ENCODE peak calls at places on chromosome 5, in four cellular contexts. U, C, P and J are unnamed samples.
A peak's percentile ranks its signal among the peaks of the same experiment; 100 is the strongest.

GRCh38 chr5:172420215-172420934 is 34.0 kb downstream of the SH3PXD2B start:
- DNase-seq in U (peak; percentile 90), C (no peak), P (peak; percentile 96), J (peak; percentile 91)

GRCh38 chr5:59640411-59640810 is 253.1 kb downstream of the PDE4D start:
- DNase-seq in U (no peak), C (no peak), P (no peak), J (no peak)

GRCh38 chr5:763998-764781 is 20.3 kb downstream of the ZDHHC11B start:
- DNase-seq in U (no peak), C (no peak), P (no peak), J (no peak)

GRCh38 chr5:178120661-178121357 is 7.5 kb downstream of the N4BP3 start:
- DNase-seq in U (peak; percentile 70), C (peak; percentile 64), P (peak; percentile 33), J (peak; percentile 51)

GRCh38 chr5:57700484-57700883 is 217.9 kb upstream of the ACTBL2 start:
- DNase-seq in U (no peak), C (no peak), P (no peak), J (no peak)

GRCh38 chr5:22488427-22488826 is 364.7 kb downstream of the CDH12 start:
- DNase-seq in U (no peak), C (no peak), P (no peak), J (no peak)

GRCh38 chr5:147645172-147645571 is 135.3 kb upstream of the DPYSL3 start:
- DNase-seq in U (no peak), C (no peak), P (no peak), J (no peak)

GRCh38 chr5:997001-997474 is 11.6 kb upstream of the NKD2 start:
- DNase-seq in U (peak; percentile 46), C (no peak), P (no peak), J (no peak)

GRCh38 chr5:97044057-97044456 is 98.4 kb downstream of the LIX1 start:
- DNase-seq in U (peak; percentile 33), C (no peak), P (no peak), J (no peak)

GRCh38 chr5:58759745-58760144 is 176.9 kb downstream of the RAB3C start:
- DNase-seq in U (no peak), C (no peak), P (no peak), J (no peak)

GRCh38 chr5:76175821-76176403 is 92.7 kb downstream of the SV2C start:
- DNase-seq in U (no peak), C (no peak), P (no peak), J (no peak)

GRCh38 chr5:1347571-1347970 is 2.7 kb upstream of the CLPTM1L start:
- DNase-seq in U (no peak), C (no peak), P (no peak), J (no peak)

GRCh38 chr5:171628344-171628743 is 157.3 kb upstream of the SMIM23 start:
- DNase-seq in U (no peak), C (no peak), P (no peak), J (no peak)

GRCh38 chr5:91053733-91054010 is 329.4 kb downstream of the ARRDC3 start:
- DNase-seq in U (no peak), C (no peak), P (no peak), J (no peak)

GRCh38 chr5:142904421-142904820 is 134.2 kb downstream of the ARHGAP26 start:
- DNase-seq in U (no peak), C (no peak), P (no peak), J (no peak)

GRCh38 chr5:109694451-109694891 is 4.7 kb downstream of the MAN2A1 start:
- DNase-seq in U (no peak), C (no peak), P (no peak), J (no peak)

GRCh38 chr5:113050606-113051391 is 74.2 kb downstream of the DCP2 start:
- DNase-seq in U (no peak), C (no peak), P (peak; percentile 57), J (peak; percentile 62)

GRCh38 chr5:14204785-14205321 is 61.7 kb downstream of the TRIO start:
- DNase-seq in U (peak; percentile 90), C (no peak), P (peak; percentile 61), J (peak; percentile 77)

GRCh38 chr5:88889165-88890069 is 6.4 kb upstream of the MEF2C start:
- DNase-seq in U (no peak), C (no peak), P (no peak), J (no peak)

GRCh38 chr5:134975078-134975715 is 7.5 kb downstream of the CATSPER3 start:
- DNase-seq in U (peak; percentile 15), C (no peak), P (no peak), J (peak; percentile 17)

GRCh38 chr5:125695994-125696679 is 727.1 kb upstream of the GRAMD2B start:
- DNase-seq in U (no peak), C (no peak), P (peak; percentile 55), J (no peak)

GRCh38 chr5:56506586-56506985 is 273.5 kb upstream of the ANKRD55 start:
- DNase-seq in U (peak; percentile 30), C (no peak), P (no peak), J (no peak)

GRCh38 chr5:119951330-119951934 is 322.1 kb downstream of the FAM170A start:
- DNase-seq in U (no peak), C (no peak), P (no peak), J (no peak)

GRCh38 chr5:171647900-171648253 is 137.7 kb upstream of the SMIM23 start:
- DNase-seq in U (no peak), C (no peak), P (no peak), J (no peak)

GRCh38 chr5:106601605-106602004 is 1069.1 kb downstream of the EFNA5 start:
- DNase-seq in U (no peak), C (no peak), P (no peak), J (no peak)

GRCh38 chr5:126998201-126998631 is 32.1 kb downstream of the MARCHF3 start:
- DNase-seq in U (no peak), C (no peak), P (peak; percentile 52), J (peak; percentile 60)

GRCh38 chr5:118405650-118406061 is 582.7 kb downstream of the DTWD2 start:
- DNase-seq in U (no peak), C (no peak), P (no peak), J (peak; percentile 3)

GRCh38 chr5:97877578-97877977 is 694.5 kb upstream of the RIOK2 start:
- DNase-seq in U (no peak), C (no peak), P (no peak), J (no peak)

GRCh38 chr5:77266291-77266690 is 55.8 kb downstream of the PDE8B start:
- DNase-seq in U (no peak), C (no peak), P (no peak), J (peak; percentile 61)

GRCh38 chr5:151123897-151124751 is 33.5 kb downstream of the ANXA6 start:
- DNase-seq in U (peak; percentile 13), C (no peak), P (no peak), J (no peak)

GRCh38 chr5:95780597-95780996 is 41.9 kb downstream of the GLRX start:
- DNase-seq in U (no peak), C (no peak), P (no peak), J (no peak)

GRCh38 chr5:180526265-180526664 is 32.1 kb downstream of the CNOT6 start:
- DNase-seq in U (no peak), C (no peak), P (no peak), J (no peak)

GRCh38 chr5:74370168-74370567 is 270.4 kb downstream of the ENC1 start:
- DNase-seq in U (no peak), C (no peak), P (no peak), J (no peak)

GRCh38 chr5:119318256-119318914 is 37.4 kb upstream of the TNFAIP8 start:
- DNase-seq in U (no peak), C (no peak), P (no peak), J (no peak)

GRCh38 chr5:179153921-179154345 is 93.8 kb downstream of the ZNF354C start:
- DNase-seq in U (no peak), C (no peak), P (no peak), J (no peak)

GRCh38 chr5:113240951-113241726 is 193.7 kb downstream of the TSSK1B start:
- DNase-seq in U (no peak), C (no peak), P (no peak), J (no peak)

GRCh38 chr5:168736201-168736940 is 157.2 kb upstream of the PANK3 start:
- DNase-seq in U (no peak), C (no peak), P (no peak), J (no peak)

GRCh38 chr5:174355208-174355612 is 309.7 kb downstream of the NSG2 start:
- DNase-seq in U (peak; percentile 36), C (no peak), P (peak; percentile 16), J (peak; percentile 37)

GRCh38 chr5:62306494-62307363 is 723 bp downstream of the KIF2A start:
- DNase-seq in U (peak; percentile 47), C (peak; percentile 39), P (no peak), J (no peak)

GRCh38 chr5:67095346-67095871 is 101.2 kb downstream of the CD180 start:
- DNase-seq in U (peak; percentile 50), C (no peak), P (no peak), J (peak; percentile 36)

DNA sequence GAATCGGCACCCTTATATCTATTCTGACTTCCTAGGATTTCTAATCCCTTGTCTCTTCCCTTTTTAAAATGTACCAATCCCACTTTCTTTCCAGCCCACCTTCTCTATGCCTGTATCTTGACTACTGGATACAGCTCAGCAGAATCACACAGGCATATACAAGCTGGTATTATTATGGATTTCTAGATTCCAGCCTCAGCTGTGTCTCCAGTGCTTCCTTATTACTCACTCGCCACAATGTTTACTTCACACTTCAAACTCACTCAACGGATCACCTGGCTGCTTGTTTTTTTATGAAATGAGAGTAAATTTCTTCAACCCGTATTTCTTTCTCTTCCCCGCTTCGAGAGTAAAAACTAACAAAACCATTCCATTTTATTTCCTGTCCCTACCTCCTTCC is 38.8 kb downstream of the CWC27 start:
- DNase-seq in U (no peak), C (no peak), P (no peak), J (no peak)
- H3K4me3 ChIP-seq in U (no peak overlapping the region), C (no peak overlapping the region), P (no peak overlapping the region), J (no peak overlapping the region)

GRCh38 chr5:136006767-136007251 is 22.0 kb upstream of the TGFBI start:
- DNase-seq in U (peak; percentile 93), C (no peak), P (no peak), J (peak; percentile 90)
- H3K4me3 ChIP-seq in U (no peak overlapping the region), C (no peak overlapping the region), P (no peak overlapping the region), J (no peak overlapping the region)

GRCh38 chr5:10351882-10352395 is 1.6 kb upstream of the MARCHF6 start:
- DNase-seq in U (no peak), C (no peak), P (no peak), J (no peak)
- H3K4me3 ChIP-seq in U (no peak overlapping the region), C (no peak overlapping the region), P (peak overlapping the region; percentile 86), J (no peak overlapping the region)

DNA sequence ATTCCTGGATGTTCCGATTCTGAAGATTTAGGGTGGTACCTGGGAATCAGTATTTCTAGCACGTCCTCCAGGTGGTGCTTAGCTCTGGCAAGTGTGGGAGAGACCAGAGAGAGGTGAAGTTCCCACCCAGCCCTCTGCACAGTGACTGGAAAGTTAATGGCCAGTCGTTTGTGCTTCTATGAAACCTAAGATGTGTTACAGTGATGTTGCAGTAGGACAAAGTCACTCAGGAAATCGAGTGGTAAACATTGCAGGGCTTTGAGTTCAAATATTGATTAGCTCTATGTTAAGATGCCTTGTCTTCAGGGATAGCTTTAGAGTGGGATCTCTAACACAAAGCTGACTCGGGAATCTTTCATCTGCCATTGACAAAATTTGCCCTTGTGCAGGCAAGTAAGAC is 55.6 kb downstream of the PIK3R1 start:
- DNase-seq in U (no peak), C (no peak), P (no peak), J (no peak)
- H3K4me3 ChIP-seq in U (no peak overlapping the region), C (no peak overlapping the region), P (no peak overlapping the region), J (no peak overlapping the region)